ENCODE peak calls at places on chromosomes 5 and 9, in seven cellular contexts. O is OCI-LY7, B is H9, D is PC-9, M is A549, R is fibroblast of lung, X is GM12878. G is an unnamed sample.

GRCh38 chr5:56595561-56595960 is 219.8 kb upstream of the MAP3K1 start:
- DNase-seq in B (no peak), R (peak), D (no peak), M (no peak), X (no peak), O (no peak), G (no peak)

GRCh38 chr9:89185980-89186379 is 7.4 kb upstream of the SHC3 start:
- DNase-seq in B (peak), R (peak), O (peak), X (no peak), D (no peak), M (no peak), G (peak)

GRCh38 chr9:134707031-134707680 is 65.6 kb downstream of the COL5A1 start:
- DNase-seq in O (no peak), X (no peak), D (no peak), B (no peak), M (no peak), R (peak), G (no peak)

GRCh38 chr5:32964246-32964645 is 253.1 kb downstream of the NPR3 start:
- DNase-seq in M (no peak), D (no peak), B (no peak), R (peak), X (no peak), O (no peak), G (no peak)

GRCh38 chr5:173868096-173868879 is 19.9 kb upstream of the CPEB4 start:
- DNase-seq in O (no peak), R (peak), D (peak), B (no peak), M (no peak), X (no peak), G (no peak)

GRCh38 chr9:123453904-123454321 is 97.9 kb downstream of the CRB2 start:
- DNase-seq in X (no peak), R (peak), D (no peak), O (no peak), B (no peak), M (no peak), G (no peak)

GRCh38 chr9:77846957-77847574 is 184.5 kb downstream of the GNAQ start:
- DNase-seq in X (no peak), B (no peak), R (peak), M (no peak), D (no peak), O (no peak), G (no peak)

GRCh38 chr9:101562966-101563365 is 29.3 kb downstream of the RNF20 start:
- DNase-seq in D (no peak), B (no peak), X (no peak), R (no peak), M (no peak), O (no peak), G (no peak)

GRCh38 chr5:52859619-52860018 is 71.9 kb downstream of the ITGA1 start:
- DNase-seq in O (no peak), M (no peak), D (no peak), R (peak), B (no peak), X (no peak), G (no peak)

GRCh38 chr9:127873223-127873691 is 4.2 kb downstream of the AK1 start:
- DNase-seq in M (no peak), O (no peak), D (no peak), R (peak), B (no peak), X (no peak), G (no peak)

GRCh38 chr5:77751328-77752023 is 24.7 kb downstream of the TBCA start:
- DNase-seq in X (no peak), R (no peak), D (no peak), O (no peak), M (no peak), B (no peak), G (no peak)

GRCh38 chr9:108783318-108784127 is 72.3 kb downstream of the ACTL7B start:
- DNase-seq in D (no peak), R (no peak), M (no peak), X (no peak), B (no peak), O (no peak), G (no peak)

GRCh38 chr5:7078901-7079300 is 317.0 kb upstream of the ADCY2 start:
- DNase-seq in B (peak), D (no peak), O (peak), X (no peak), M (peak), R (no peak), G (peak)

DNA sequence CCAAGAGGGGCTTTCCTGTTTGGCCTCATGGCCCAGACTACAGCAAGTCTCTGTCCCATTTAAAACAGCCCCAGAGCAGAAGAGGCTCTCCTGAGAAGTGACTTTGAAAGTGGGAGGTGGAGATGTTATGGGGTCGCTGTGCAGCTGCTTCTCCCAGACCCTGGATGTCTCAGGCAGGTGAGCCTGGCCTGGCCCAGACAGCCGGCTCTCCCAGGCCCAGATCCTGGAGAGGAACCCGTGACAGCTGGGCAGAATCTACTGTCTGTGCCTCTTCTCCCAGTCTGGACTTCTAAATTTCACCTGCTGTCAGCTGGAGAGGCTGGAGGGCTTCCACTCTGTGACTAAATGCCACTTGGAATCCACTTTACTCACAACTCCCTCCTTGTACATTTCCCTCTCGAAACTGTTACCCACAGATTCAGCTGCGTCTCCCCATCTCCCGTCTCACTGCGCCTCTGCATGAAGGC is 20.5 kb downstream of the FAM78A start:
- DNase-seq in M (no peak), O (no peak), R (no peak), D (no peak), X (no peak), B (no peak), G (peak)
- H3K4me2 ChIP-seq in M (no peak), O (peak), R (no peak), D (peak), X (peak), B (no peak), G (peak)

GRCh38 chr9:27341545-27342294 is 44.8 kb upstream of the EQTN start:
- DNase-seq in X (no peak), B (no peak), D (no peak), R (no peak), O (no peak), M (no peak), G (no peak)
- H3K27ac ChIP-seq in X (no peak), B (no peak), D (no peak), R (no peak), O (no peak), M (no peak), G (no peak)

DNA sequence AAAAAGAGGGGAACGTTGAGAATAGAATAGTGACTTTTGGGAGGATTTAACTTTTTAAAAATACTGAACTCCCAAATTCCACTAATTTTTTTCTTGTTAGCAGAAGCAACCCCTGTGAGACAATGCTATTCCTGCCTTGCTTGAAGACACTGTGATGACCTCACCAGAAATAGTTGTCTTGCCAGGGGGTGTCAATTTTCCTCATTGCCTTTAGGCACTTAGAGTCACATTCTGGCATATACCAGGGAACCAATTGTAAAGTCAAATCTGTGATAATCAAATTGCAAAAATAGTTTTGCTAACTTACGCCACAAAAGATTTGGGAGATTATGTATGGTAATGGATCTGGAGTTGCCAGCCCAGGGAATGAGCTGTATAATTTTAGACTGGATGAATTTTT is 42.8 kb upstream of the RPS23 start:
- DNase-seq in X (no peak), R (no peak), O (no peak), D (no peak), B (no peak), M (no peak), G (no peak)
- H3K4me2 ChIP-seq in X (no peak), R (no peak), O (no peak), D (no peak), B (no peak), M (no peak), G (no peak)

GRCh38 chr9:117491491-117491890 is 76.6 kb upstream of the ASTN2 start:
- DNase-seq in R (no peak), O (no peak), M (no peak), D (no peak), X (no peak), B (no peak), G (no peak)
- H3K27ac ChIP-seq in R (no peak), O (no peak), M (no peak), D (no peak), X (no peak), B (no peak), G (no peak)

DNA sequence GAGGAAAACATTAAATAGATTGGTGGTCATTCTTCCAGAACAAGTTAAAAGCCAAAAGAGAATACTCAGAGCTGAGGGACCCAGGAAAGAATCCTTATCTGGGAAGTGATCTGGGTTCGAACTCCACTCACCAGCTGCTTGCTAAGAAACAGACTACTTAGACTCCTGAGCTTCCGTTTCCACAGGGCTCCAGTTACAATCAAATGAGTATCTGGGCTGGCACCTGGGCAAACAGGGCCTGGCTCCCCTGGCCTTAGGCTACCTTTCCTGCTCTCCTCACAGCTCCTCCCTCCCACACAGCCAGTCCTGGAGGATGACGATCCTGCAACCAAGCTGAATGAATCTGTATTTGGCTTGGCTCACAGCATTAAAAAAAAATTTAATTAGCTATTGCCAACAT is 2.5 kb downstream of the MAPK9 start:
- DNase-seq in O (no peak), D (peak), B (no peak), R (no peak), X (no peak), M (no peak), G (no peak)
- H3K4me2 ChIP-seq in O (no peak), D (peak), B (no peak), R (no peak), X (no peak), M (no peak), G (no peak)

GRCh38 chr9:130780415-130780814 is 54.6 kb upstream of the ABL1 start:
- DNase-seq in X (no peak), R (no peak), M (no peak), B (no peak), D (no peak), O (no peak), G (no peak)
- H3K27ac ChIP-seq in X (no peak), R (peak), M (peak), B (no peak), D (no peak), O (no peak), G (no peak)

GRCh38 chr9:105193560-105193959 is 50.9 kb upstream of the SLC44A1 start:
- DNase-seq in X (no peak), M (no peak), R (no peak), B (no peak), O (no peak), D (no peak), G (no peak)

GRCh38 chr9:105191508-105192118 is 52.8 kb upstream of the SLC44A1 start:
- DNase-seq in X (peak), B (no peak), M (peak), O (no peak), D (peak), R (peak), G (no peak)

GRCh38 chr9:105188746-105189145 is 55.7 kb upstream of the SLC44A1 start:
- DNase-seq in M (peak), X (no peak), R (no peak), D (no peak), O (no peak), B (no peak), G (no peak)

GRCh38 chr9:105187781-105188180 is 56.7 kb upstream of the SLC44A1 start:
- DNase-seq in O (no peak), M (peak), X (no peak), D (peak), R (peak), B (no peak), G (no peak)
- H3K4me2 ChIP-seq in O (no peak), M (peak), X (no peak), D (peak), R (no peak), B (no peak), G (no peak)

GRCh38 chr9:76044420-76044819 is 153.9 kb downstream of the PCSK5 start:
- DNase-seq in D (no peak), R (peak), X (no peak), M (no peak), O (no peak), B (no peak), G (no peak)

GRCh38 chr9:76045217-76045616 is 154.7 kb downstream of the PCSK5 start:
- DNase-seq in D (no peak), B (no peak), X (no peak), R (peak), O (no peak), M (no peak), G (no peak)

GRCh38 chr9:76049341-76049740 is 158.9 kb downstream of the PCSK5 start:
- DNase-seq in X (no peak), M (no peak), O (no peak), R (no peak), D (no peak), B (no peak), G (no peak)
- H3K27ac ChIP-seq in X (no peak), M (no peak), O (no peak), R (no peak), D (no peak), B (no peak), G (no peak)